ENCODE peak calls at places on chromosomes 7 and 10, in seven cellular contexts. C is tibial nerve; J is substantia nigra; L is psoas muscle; U is CD8-positive, alpha-beta memory T cell; M is epithelial cell of prostate; Q is ovary. K is an unnamed sample.
A peak's percentile ranks its signal among the peaks of the same experiment; 100 is the strongest.

GRCh38 chr10:5034588-5034987 is 30.9 kb upstream of the AKR1C2 start:
- DNase-seq in C (no peak), J (no peak), L (no peak), U (no peak), M (no peak), Q (no peak), K (no peak)

GRCh38 chr7:107691713-107692112 is 31.1 kb downstream of the SLC26A4 start:
- DNase-seq in C (no peak), J (no peak), L (no peak), U (no peak), M (no peak), Q (no peak), K (no peak)

GRCh38 chr10:48880016-48880705 is 59.5 kb downstream of the LRRC18 start:
- DNase-seq in C (no peak), J (no peak), L (no peak), U (no peak), M (no peak), Q (no peak), K (no peak)

GRCh38 chr10:30186371-30186875 is 127.0 kb upstream of the JCAD start:
- DNase-seq in C (no peak), J (no peak), L (no peak), U (no peak), M (no peak), Q (no peak), K (no peak)

GRCh38 chr10:124450010-124450782 is at the start of gene NKX1-2:
- DNase-seq in C (no peak), J (no peak), L (no peak), U (no peak), M (no peak), Q (no peak), K (no peak)

GRCh38 chr10:20633721-20634120 is 263.4 kb downstream of the NEBL start:
- DNase-seq in C (no peak), J (no peak), L (no peak), U (no peak), M (no peak), Q (no peak), K (no peak)

GRCh38 chr10:113126506-113127192 is 176.6 kb downstream of the TCF7L2 start:
- DNase-seq in C (peak; percentile 59), J (peak; percentile 11), L (peak; percentile 73), U (peak; percentile 31), M (no peak), Q (peak; percentile 59), K (peak; percentile 40)

GRCh38 chr10:130416334-130416950 is 280.3 kb downstream of the GLRX3 start:
- DNase-seq in C (no peak), J (no peak), L (no peak), U (no peak), M (no peak), Q (no peak), K (no peak)

GRCh38 chr7:74542558-74543117 is 88.9 kb downstream of the GTF2IRD1 start:
- DNase-seq in C (no peak), J (no peak), L (peak; percentile 33), U (no peak), M (peak; percentile 45), Q (no peak), K (no peak)

GRCh38 chr10:72330059-72330426 is 24.7 kb downstream of the DNAJB12 start:
- DNase-seq in C (no peak), J (no peak), L (no peak), U (no peak), M (no peak), Q (no peak), K (no peak)

GRCh38 chr10:87618470-87619423 is 40.9 kb upstream of the PAPSS2 start:
- DNase-seq in C (no peak), J (no peak), L (no peak), U (no peak), M (no peak), Q (no peak), K (no peak)

GRCh38 chr10:46094931-46095755 is 49.1 kb upstream of the MSMB start:
- DNase-seq in C (no peak), J (no peak), L (no peak), U (no peak), M (no peak), Q (no peak), K (no peak)

GRCh38 chr10:51301644-51302043 is 227.4 kb downstream of the PRKG1 start:
- DNase-seq in C (no peak), J (no peak), L (peak; percentile 13), U (no peak), M (no peak), Q (no peak), K (no peak)

GRCh38 chr10:114195079-114195478 is 15.9 kb downstream of the TDRD1 start:
- DNase-seq in C (no peak), J (no peak), L (no peak), U (no peak), M (peak; percentile 27), Q (no peak), K (no peak)

GRCh38 chr10:133396035-133396624 is 2.2 kb downstream of the MTG1 start:
- DNase-seq in C (no peak), J (no peak), L (no peak), U (no peak), M (no peak), Q (no peak), K (no peak)

GRCh38 chr10:129894721-129895120 is 69.4 kb downstream of the EBF3 start:
- DNase-seq in C (no peak), J (no peak), L (no peak), U (no peak), M (no peak), Q (no peak), K (no peak)

GRCh38 chr10:100745882-100746412 is 565 bp downstream of the PAX2 start:
- DNase-seq in C (no peak), J (no peak), L (no peak), U (no peak), M (no peak), Q (no peak), K (no peak)
- H3K27ac ChIP-seq in C (no peak overlapping the region), J (no peak overlapping the region), L (no peak overlapping the region), U (no peak overlapping the region), M (no peak overlapping the region), Q (no peak overlapping the region), K (no peak overlapping the region)

GRCh38 chr10:26697922-26698608 is 564 bp downstream of the PDSS1 start:
- DNase-seq in C (no peak), J (no peak), L (no peak), U (no peak), M (no peak), Q (no peak), K (no peak)

GRCh38 chr10:26697163-26697921 is at the start of gene PDSS1:
- DNase-seq in C (peak; percentile 45), J (peak; percentile 18), L (peak; percentile 75), U (peak; percentile 61), M (no peak), Q (peak; percentile 48), K (peak; percentile 93)

GRCh38 chr10:26698909-26699308 is 1.4 kb downstream of the PDSS1 start:
- DNase-seq in C (no peak), J (no peak), L (no peak), U (no peak), M (no peak), Q (no peak), K (no peak)

GRCh38 chr10:26699631-26700030 is 2.1 kb downstream of the PDSS1 start:
- DNase-seq in C (no peak), J (no peak), L (no peak), U (no peak), M (no peak), Q (no peak), K (no peak)

GRCh38 chr10:26696786-26697162 is 727 bp upstream of the PDSS1 start:
- DNase-seq in C (no peak), J (no peak), L (no peak), U (no peak), M (peak; percentile 45), Q (no peak), K (no peak)
- H3K27ac ChIP-seq in C (no peak overlapping the region), J (peak overlapping the region; percentile 84), L (peak overlapping the region; percentile 90), U (peak overlapping the region; percentile 71), M (peak overlapping the region; percentile 84), Q (no peak overlapping the region), K (peak overlapping the region; percentile 99)

DNA sequence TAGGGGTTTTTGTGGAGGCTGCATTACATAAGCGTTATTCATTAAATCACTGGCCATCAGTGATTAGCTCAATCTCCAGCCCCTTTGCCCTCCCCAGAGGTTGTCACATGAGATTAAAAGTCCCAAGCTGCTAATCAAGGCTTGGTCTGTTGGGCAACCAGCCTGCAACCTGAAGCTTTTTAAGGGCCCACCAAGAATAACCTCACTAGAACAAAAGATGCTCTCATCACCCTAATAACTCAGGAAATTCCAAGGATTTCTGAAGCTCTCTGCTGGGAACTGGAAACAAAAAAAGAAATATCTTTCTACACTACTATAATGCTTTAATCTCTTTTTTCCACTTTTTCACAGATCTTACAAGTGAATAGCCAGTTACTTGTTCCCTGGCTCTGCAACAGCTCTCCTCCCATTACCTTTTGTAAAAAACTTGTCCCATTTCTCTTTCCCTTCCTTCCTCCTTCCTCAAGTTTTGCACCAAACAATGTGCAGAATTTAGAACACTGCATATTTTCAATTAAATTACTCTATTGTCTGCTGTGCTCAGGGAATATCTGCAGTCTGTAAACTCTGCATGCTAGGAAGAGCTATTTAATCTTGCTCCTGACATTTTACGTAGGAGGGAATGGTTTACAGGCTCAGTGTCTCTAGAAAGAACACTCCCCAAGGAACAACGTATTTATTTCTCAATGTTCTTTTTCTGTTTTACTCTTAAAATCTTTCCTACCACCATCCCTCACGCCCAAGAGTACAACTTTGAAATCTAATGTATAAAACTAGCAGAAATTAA is 169.1 kb downstream of the IMMP2L start:
- DNase-seq in C (no peak), J (no peak), L (no peak), U (no peak), M (no peak), Q (no peak), K (no peak)
- H3K27ac ChIP-seq in C (peak overlapping the region; percentile 49), J (no peak overlapping the region), L (no peak overlapping the region), U (no peak overlapping the region), M (no peak overlapping the region), Q (peak overlapping the region; percentile 45), K (no peak overlapping the region)

DNA sequence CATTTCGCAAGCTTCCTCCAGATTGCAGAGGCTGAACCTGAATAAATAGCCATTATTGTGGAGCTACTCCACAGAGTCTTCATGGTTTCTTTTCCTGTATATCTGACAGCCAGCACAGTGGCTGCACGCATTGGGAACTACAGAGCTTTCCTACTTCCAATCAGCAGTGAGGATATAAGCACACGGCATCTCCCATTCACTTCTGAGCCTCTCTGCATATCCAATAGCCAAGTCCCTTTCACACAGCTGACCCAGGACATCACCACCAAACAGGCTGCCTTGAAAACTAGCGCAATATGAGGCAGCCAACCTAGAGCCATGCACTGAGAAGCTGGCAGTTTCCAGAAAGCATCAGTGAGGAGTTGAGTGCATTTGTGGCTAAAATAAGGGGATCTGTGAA is 11.6 kb downstream of the C10orf90 start:
- DNase-seq in C (no peak), J (no peak), L (no peak), U (no peak), M (no peak), Q (no peak), K (no peak)
- H3K27ac ChIP-seq in C (no peak overlapping the region), J (peak overlapping the region; percentile 81), L (no peak overlapping the region), U (no peak overlapping the region), M (no peak overlapping the region), Q (no peak overlapping the region), K (no peak overlapping the region)

DNA sequence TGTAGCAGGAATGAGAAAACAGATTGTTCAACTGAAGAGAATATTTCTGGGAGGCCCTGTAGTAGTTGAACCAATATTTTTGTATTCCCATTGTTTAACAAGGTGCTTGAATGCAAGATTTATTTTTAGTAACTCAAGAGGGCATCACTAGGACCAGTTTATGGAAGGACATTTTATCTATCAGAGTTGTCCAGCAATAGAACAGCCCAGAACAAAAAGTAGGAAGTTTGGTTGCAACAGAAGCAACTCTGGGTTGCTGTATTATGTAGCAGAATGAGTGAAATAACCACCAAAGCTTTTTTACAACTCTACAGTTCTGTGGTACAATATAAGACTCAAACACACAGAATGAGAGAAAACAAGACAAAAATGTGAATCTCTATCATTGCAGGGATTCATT is 34.7 kb downstream of the CPED1 start:
- DNase-seq in C (no peak), J (no peak), L (no peak), U (no peak), M (no peak), Q (no peak), K (no peak)
- H3K27ac ChIP-seq in C (no peak overlapping the region), J (no peak overlapping the region), L (peak overlapping the region; percentile 53), U (no peak overlapping the region), M (no peak overlapping the region), Q (no peak overlapping the region), K (no peak overlapping the region)

K was measured in HL-60.